ENCODE peak calls at places on chromosomes 2 and 18, in ten cellular contexts. G is ovary, Z is IMR-90, C is Peyer's patch, F is HepG2, A is prostate gland, R is vagina, I is stomach, J is lower leg skin, O is heart left ventricle. T is an unnamed sample.
A peak's percentile ranks its signal among the peaks of the same experiment; 100 is the strongest.

GRCh38 chr2:64675860-64676259 is 22.1 kb upstream of the SERTAD2 start:
- DNase-seq in G (no peak), Z (peak; percentile 52), C (no peak), F (peak; percentile 51), A (no peak), R (no peak), I (no peak), J (no peak), O (no peak), T (no peak)

GRCh38 chr2:235543126-235543750 is 49.4 kb downstream of the AGAP1 start:
- DNase-seq in G (no peak), Z (peak; percentile 50), C (peak; percentile 46), F (no peak), A (no peak), R (no peak), I (peak; percentile 63), J (no peak), O (no peak), T (no peak)

GRCh38 chr18:79787527-79788095 is 10.1 kb upstream of the KCNG2 start:
- DNase-seq in G (no peak), Z (no peak), C (no peak), F (no peak), A (no peak), R (no peak), I (no peak), J (no peak), O (no peak), T (no peak)

GRCh38 chr2:144938308-144938709 is 418.4 kb upstream of the ZEB2 start:
- DNase-seq in G (no peak), Z (peak; percentile 80), C (no peak), F (peak; percentile 9), A (no peak), R (no peak), I (no peak), J (no peak), O (no peak), T (no peak)

GRCh38 chr2:180540761-180541160 is 439.6 kb upstream of the UBE2E3 start:
- DNase-seq in G (no peak), Z (no peak), C (no peak), F (no peak), A (no peak), R (no peak), I (no peak), J (no peak), O (no peak), T (no peak)

GRCh38 chr18:5970032-5970431 is 74.7 kb upstream of the TMEM200C start:
- DNase-seq in G (no peak), Z (no peak), C (peak; percentile 71), F (peak; percentile 87), A (no peak), R (peak; percentile 72), I (no peak), J (no peak), O (no peak), T (no peak)

GRCh38 chr2:236679906-236680305 is 110.3 kb downstream of the ACKR3 start:
- DNase-seq in G (no peak), Z (peak; percentile 40), C (peak; percentile 22), F (no peak), A (peak; percentile 84), R (no peak), I (no peak), J (no peak), O (no peak), T (no peak)

GRCh38 chr18:49471532-49471931 is 11.1 kb upstream of the DYM start:
- DNase-seq in G (no peak), Z (no peak), C (no peak), F (no peak), A (no peak), R (no peak), I (no peak), J (no peak), O (no peak), T (no peak)

DNA sequence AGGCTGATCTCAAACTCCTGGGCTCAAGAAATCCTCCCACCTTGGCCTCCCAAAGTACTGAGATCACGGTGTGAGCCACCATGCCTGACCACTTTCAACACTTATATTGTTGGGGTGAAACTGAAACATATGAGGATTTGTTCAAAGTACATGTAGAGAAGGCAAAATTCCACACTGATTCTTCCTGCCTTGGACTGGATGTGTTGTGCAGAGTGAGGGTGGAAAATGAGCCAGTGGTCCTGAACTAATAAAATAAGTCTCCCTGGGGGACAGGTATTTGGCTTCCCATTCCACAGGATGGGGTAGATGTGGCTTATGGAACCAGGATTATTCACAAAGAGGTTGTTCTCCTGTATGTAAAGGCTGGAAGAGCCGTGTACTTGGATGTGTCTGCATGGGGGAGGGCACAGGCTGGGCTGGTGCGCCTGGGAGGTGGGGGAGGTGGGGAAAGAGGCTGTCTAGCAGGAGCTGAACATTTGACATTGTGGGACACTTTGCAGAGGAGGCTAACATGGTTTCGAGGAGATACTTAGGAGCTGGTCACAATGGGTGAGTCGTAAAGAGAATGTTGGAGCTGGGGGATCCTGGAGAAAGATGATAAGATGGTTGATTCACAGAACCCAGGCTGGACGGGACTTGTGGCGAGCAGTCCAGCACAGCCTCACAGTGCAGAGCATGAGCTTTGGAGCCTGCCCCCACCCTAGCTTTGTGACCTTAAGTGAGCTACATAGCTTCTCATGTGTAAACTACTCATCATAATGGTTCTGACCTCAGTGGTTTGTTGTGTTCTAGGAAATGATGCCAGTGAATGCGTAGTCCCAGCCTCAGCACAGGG is at the start of gene TXNDC2:
- DNase-seq in G (no peak), Z (peak; percentile 37), C (no peak), F (no peak), A (no peak), R (no peak), I (no peak), J (no peak), O (no peak), T (no peak)
- TF ChIP-seq POLR2A in G (no peak), Z (no peak), C (no peak), F (no peak), A (no peak), R (no peak), I (no peak), J (no peak), O (no peak), T (no peak)

GRCh38 chr2:241884951-241885700 is 15.6 kb downstream of the RTP5 start:
- DNase-seq in G (no peak), Z (no peak), C (no peak), F (no peak), A (no peak), R (no peak), I (no peak), J (no peak), O (no peak), T (no peak)

GRCh38 chr2:241879326-241879725 is 9.8 kb downstream of the RTP5 start:
- DNase-seq in G (no peak), Z (no peak), C (no peak), F (no peak), A (no peak), R (no peak), I (no peak), J (no peak), O (no peak), T (no peak)

GRCh38 chr2:241885701-241886643 is 16.4 kb downstream of the RTP5 start:
- DNase-seq in G (no peak), Z (no peak), C (no peak), F (no peak), A (no peak), R (no peak), I (no peak), J (no peak), O (no peak), T (no peak)

GRCh38 chr2:241880311-241881073 is 11.0 kb downstream of the RTP5 start:
- DNase-seq in G (no peak), Z (no peak), C (no peak), F (no peak), A (no peak), R (no peak), I (no peak), J (no peak), O (no peak), T (no peak)

DNA sequence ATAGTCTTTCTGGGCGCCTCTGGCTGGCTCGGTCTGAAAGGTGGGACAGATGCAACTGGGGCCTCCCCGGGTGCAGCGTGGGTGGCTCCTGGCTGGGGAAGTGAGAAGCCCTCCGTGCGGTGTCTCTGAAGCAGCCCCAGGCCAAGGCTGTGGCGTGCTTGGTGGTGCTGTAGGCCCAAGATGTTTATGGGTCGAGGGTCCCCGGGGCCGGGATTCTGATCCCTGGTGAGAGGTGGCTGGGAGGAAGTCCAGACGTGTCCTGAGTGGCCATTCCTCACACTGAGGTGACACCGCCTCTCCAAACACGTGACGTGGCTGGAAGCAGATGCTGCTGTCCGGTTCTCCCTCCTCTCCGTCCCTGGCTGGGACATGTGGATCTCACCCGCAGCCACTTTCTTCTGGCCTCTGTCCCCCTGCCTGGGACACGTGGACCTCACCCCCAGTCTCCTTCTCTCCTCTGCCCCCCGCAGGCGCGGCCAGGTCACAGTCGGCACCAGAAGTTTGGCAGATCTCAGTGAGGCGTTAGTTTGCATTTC is 12.6 kb downstream of the RTP5 start:
- DNase-seq in G (peak; percentile 65), Z (no peak), C (peak; percentile 71), F (no peak), A (peak; percentile 69), R (peak; percentile 94), I (peak; percentile 44), J (peak; percentile 92), O (peak; percentile 73), T (peak; percentile 89)
- TF ChIP-seq POLR2A in G (no peak), Z (no peak), C (no peak), F (no peak), A (no peak), R (no peak), I (no peak), J (no peak), O (no peak), T (peak; percentile 54)

GRCh38 chr2:112542974-112543760 is 902 bp downstream of the POLR1B start:
- DNase-seq in G (no peak), Z (peak; percentile 16), C (no peak), F (peak; percentile 13), A (no peak), R (no peak), I (no peak), J (no peak), O (no peak), T (no peak)

GRCh38 chr2:112547333-112547732 is 5.1 kb downstream of the POLR1B start:
- DNase-seq in G (no peak), Z (peak; percentile 67), C (no peak), F (peak; percentile 41), A (no peak), R (no peak), I (no peak), J (no peak), O (no peak), T (peak; percentile 63)

GRCh38 chr2:112540906-112541305 is 1.4 kb upstream of the POLR1B start:
- DNase-seq in G (no peak), Z (no peak), C (no peak), F (no peak), A (no peak), R (no peak), I (no peak), J (no peak), O (no peak), T (no peak)

GRCh38 chr2:112541315-112542122 is 746 bp upstream of the POLR1B start:
- DNase-seq in G (peak; percentile 62), Z (peak; percentile 48), C (no peak), F (no peak), A (no peak), R (no peak), I (no peak), J (peak; percentile 92), O (peak; percentile 78), T (peak; percentile 56)

GRCh38 chr2:112542123-112542973 is at the start of gene POLR1B:
- DNase-seq in G (peak; percentile 78), Z (peak; percentile 78), C (peak; percentile 91), F (peak; percentile 89), A (peak; percentile 80), R (no peak), I (peak; percentile 85), J (peak; percentile 94), O (peak; percentile 88), T (peak; percentile 92)
- TF ChIP-seq POLR2A in G (peak; percentile 33), Z (no peak), C (peak; percentile 5), F (peak; percentile 88), A (peak; percentile 18), R (no peak), I (no peak), J (no peak), O (peak; percentile 28), T (peak; percentile 29)

GRCh38 chr2:74536166-74536950 is 6.6 kb downstream of the HTRA2 start:
- DNase-seq in G (no peak), Z (no peak), C (no peak), F (no peak), A (no peak), R (no peak), I (no peak), J (no peak), O (peak; percentile 24), T (no peak)
- TF ChIP-seq POLR2A in G (no peak), Z (no peak), C (no peak), F (no peak), A (no peak), R (no peak), I (no peak), J (no peak), O (no peak), T (no peak)